ENCODE peak calls at places on chromosome 6, in four cellular contexts. A is hippocampal formation; E is stimulated activated CD4-positive, alpha-beta T cell treated with anti-CD3 and anti-CD28 coated beads, TNF-alpha, amount 100 ng/mL, for 1 hour; Q is NCI-H774. F is an unnamed sample.

GRCh38 chr6:65819152-65819551 is 112.1 kb upstream of the EYS start:
- DNase-seq in A (no peak), Q (no peak), E (no peak), F (no peak)

GRCh38 chr6:14711056-14711703 is 534.7 kb upstream of the JARID2 start:
- DNase-seq in E (no peak), A (no peak), Q (peak), F (no peak)

GRCh38 chr6:128725271-128726233 is 157.4 kb upstream of the LAMA2 start:
- DNase-seq in A (no peak), E (no peak), Q (peak), F (peak)

GRCh38 chr6:122838060-122838780 is 49.2 kb downstream of the SMPDL3A start:
- DNase-seq in A (no peak), Q (no peak), E (no peak), F (no peak)

GRCh38 chr6:155026366-155027045 is 31.4 kb downstream of the TIAM2 start:
- DNase-seq in Q (no peak), E (no peak), A (no peak), F (no peak)

GRCh38 chr6:63193324-63193723 is 17.9 kb upstream of the FKBP1C start:
- DNase-seq in Q (no peak), A (no peak), E (no peak), F (no peak)

GRCh38 chr6:26543953-26544352 is 5.8 kb downstream of the HMGN4 start:
- DNase-seq in E (no peak), A (no peak), Q (no peak), F (no peak)

GRCh38 chr6:98574991-98575390 is 259.4 kb upstream of the POU3F2 start:
- DNase-seq in A (peak), E (no peak), Q (no peak), F (no peak)

GRCh38 chr6:147205690-147206600 is 1.7 kb downstream of the STXBP5 start:
- DNase-seq in Q (no peak), A (no peak), E (no peak), F (no peak)

GRCh38 chr6:170147056-170147787 is 143.7 kb downstream of the DLL1 start:
- DNase-seq in Q (no peak), A (no peak), E (no peak), F (no peak)

F was measured in ovary.